ENCODE peak calls at places on chromosomes 16 and 17, in seven cellular contexts. One of them, this sample, is unnamed.

GRCh38 chr17:41496803-41497484 is 7.2 kb upstream of the KRT36 start:
- DNase-seq in BJ: peak; percentile 51
- DNase-seq in H7: peak; percentile 93
- DNase-seq in fibroblast of lung: peak; percentile 70
- DNase-seq in adrenal gland: peak; percentile 64
- DNase-seq in transverse colon: peak; percentile 84
- DNase-seq in foreskin keratinocyte: peak; percentile 66
- DNase-seq in this sample: peak; percentile 43

GRCh38 chr16:8861563-8862308 is 7.1 kb downstream of the CARHSP1 start:
- DNase-seq in fibroblast of lung: no peak
- DNase-seq in adrenal gland: no peak
- DNase-seq in transverse colon: no peak
- DNase-seq in BJ: no peak
- DNase-seq in foreskin keratinocyte: no peak
- DNase-seq in H7: peak; percentile 63
- DNase-seq in this sample: no peak

GRCh38 chr17:68591583-68591982 is 9.6 kb downstream of the FAM20A start:
- DNase-seq in foreskin keratinocyte: no peak
- DNase-seq in H7: peak; percentile 85
- DNase-seq in transverse colon: no peak
- DNase-seq in adrenal gland: peak; percentile 58
- DNase-seq in fibroblast of lung: no peak
- DNase-seq in BJ: no peak
- DNase-seq in this sample: no peak

GRCh38 chr17:8300629-8301242 is 5.5 kb upstream of the SLC25A35 start:
- DNase-seq in adrenal gland: peak; percentile 60
- DNase-seq in H7: peak; percentile 92
- DNase-seq in foreskin keratinocyte: no peak
- DNase-seq in fibroblast of lung: peak; percentile 75
- DNase-seq in transverse colon: peak; percentile 60
- DNase-seq in BJ: no peak
- DNase-seq in this sample: peak; percentile 66

GRCh38 chr17:52965856-52966255 is 807.3 kb upstream of the CA10 start:
- DNase-seq in foreskin keratinocyte: no peak
- DNase-seq in fibroblast of lung: no peak
- DNase-seq in adrenal gland: no peak
- DNase-seq in BJ: no peak
- DNase-seq in H7: no peak
- DNase-seq in transverse colon: no peak
- DNase-seq in this sample: no peak

GRCh38 chr16:46884513-46885293 is 541 bp downstream of the GPT2 start:
- DNase-seq in foreskin keratinocyte: no peak
- DNase-seq in BJ: no peak
- DNase-seq in adrenal gland: no peak
- DNase-seq in H7: peak; percentile 70
- DNase-seq in transverse colon: peak; percentile 28
- DNase-seq in fibroblast of lung: no peak
- DNase-seq in this sample: no peak

GRCh38 chr17:44350733-44351226 is 5.7 kb downstream of the GRN start:
- DNase-seq in BJ: no peak
- DNase-seq in foreskin keratinocyte: no peak
- DNase-seq in fibroblast of lung: peak; percentile 44
- DNase-seq in H7: peak; percentile 94
- DNase-seq in adrenal gland: peak; percentile 73
- DNase-seq in transverse colon: peak; percentile 71
- DNase-seq in this sample: no peak

GRCh38 chr16:67923414-67924127 is 8.1 kb downstream of the CTRL start:
- DNase-seq in fibroblast of lung: no peak
- DNase-seq in transverse colon: no peak
- DNase-seq in foreskin keratinocyte: no peak
- DNase-seq in H7: no peak
- DNase-seq in BJ: no peak
- DNase-seq in adrenal gland: no peak
- DNase-seq in this sample: no peak

GRCh38 chr16:75238853-75239371 is 12.5 kb downstream of the BCAR1 start:
- DNase-seq in foreskin keratinocyte: no peak
- DNase-seq in fibroblast of lung: peak; percentile 31
- DNase-seq in H7: peak; percentile 76
- DNase-seq in transverse colon: no peak
- DNase-seq in BJ: no peak
- DNase-seq in adrenal gland: no peak
- DNase-seq in this sample: no peak

GRCh38 chr16:66899310-66899944 is 19.1 kb downstream of the PDP2 start:
- DNase-seq in fibroblast of lung: peak; percentile 89
- DNase-seq in H7: peak; percentile 30
- DNase-seq in adrenal gland: no peak
- DNase-seq in foreskin keratinocyte: no peak
- DNase-seq in BJ: no peak
- DNase-seq in transverse colon: no peak
- DNase-seq in this sample: no peak

GRCh38 chr17:40678902-40679522 is 14.0 kb upstream of the KRT222 start:
- DNase-seq in transverse colon: no peak
- DNase-seq in fibroblast of lung: no peak
- DNase-seq in BJ: no peak
- DNase-seq in adrenal gland: no peak
- DNase-seq in H7: no peak
- DNase-seq in foreskin keratinocyte: no peak
- DNase-seq in this sample: no peak

GRCh38 chr17:6679241-6679640 is 27.7 kb downstream of the C17orf100 start:
- DNase-seq in BJ: no peak
- DNase-seq in H7: no peak
- DNase-seq in adrenal gland: no peak
- DNase-seq in transverse colon: no peak
- DNase-seq in fibroblast of lung: no peak
- DNase-seq in foreskin keratinocyte: no peak
- DNase-seq in this sample: no peak

GRCh38 chr17:6677946-6678345 is 26.4 kb downstream of the C17orf100 start:
- DNase-seq in foreskin keratinocyte: no peak
- DNase-seq in BJ: no peak
- DNase-seq in transverse colon: no peak
- DNase-seq in fibroblast of lung: no peak
- DNase-seq in H7: no peak
- DNase-seq in adrenal gland: no peak
- DNase-seq in this sample: no peak

GRCh38 chr17:6675426-6675825 is 23.9 kb downstream of the C17orf100 start:
- DNase-seq in foreskin keratinocyte: no peak
- DNase-seq in H7: no peak
- DNase-seq in BJ: no peak
- DNase-seq in adrenal gland: no peak
- DNase-seq in fibroblast of lung: no peak
- DNase-seq in transverse colon: no peak
- DNase-seq in this sample: no peak

GRCh38 chr17:6676802-6677157 is 25.2 kb downstream of the C17orf100 start:
- DNase-seq in fibroblast of lung: no peak
- DNase-seq in H7: no peak
- DNase-seq in foreskin keratinocyte: no peak
- DNase-seq in transverse colon: no peak
- DNase-seq in BJ: no peak
- DNase-seq in adrenal gland: no peak
- DNase-seq in this sample: no peak

DNA sequence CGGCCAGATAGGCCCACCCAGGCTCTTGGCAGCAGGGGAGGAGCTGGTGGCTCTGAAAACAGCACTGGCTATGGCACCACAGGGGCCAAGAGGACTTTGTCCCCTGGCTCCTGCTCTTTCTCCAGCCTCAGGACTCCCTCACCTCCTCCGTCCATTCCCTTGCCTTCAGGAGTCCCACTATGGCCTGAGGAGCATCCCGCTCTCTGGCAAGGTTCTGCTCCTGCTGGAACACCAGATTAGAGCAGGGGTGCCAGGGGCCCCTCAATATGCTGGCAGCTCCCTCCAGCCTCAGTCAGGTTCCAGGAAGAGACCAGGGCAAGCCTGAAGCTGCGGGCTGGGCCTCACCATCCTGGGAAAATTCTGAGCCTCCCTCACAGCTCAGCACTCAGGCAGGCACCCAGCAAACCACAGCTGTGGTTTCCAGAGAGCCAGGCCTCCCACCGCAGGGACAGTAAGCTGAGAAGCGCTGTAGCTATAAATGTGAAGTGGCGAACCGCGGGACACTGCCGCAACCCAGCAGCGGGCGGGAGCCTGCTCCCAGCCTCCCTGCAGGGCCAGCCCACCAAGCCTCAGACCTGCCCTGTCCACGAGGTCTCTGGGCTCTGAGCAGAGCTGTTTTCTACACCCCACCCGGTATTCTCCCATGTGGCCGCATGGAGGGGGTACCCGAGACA is 25.7 kb downstream of the C17orf100 start:
- DNase-seq in adrenal gland: no peak
- DNase-seq in fibroblast of lung: no peak
- DNase-seq in H7: peak; percentile 59
- DNase-seq in transverse colon: no peak
- DNase-seq in BJ: no peak
- DNase-seq in foreskin keratinocyte: no peak
- DNase-seq in this sample: no peak
- H3K27me3 ChIP-seq in adrenal gland: peaks cover 18% of the 10 kb centered on the region
- H3K27me3 ChIP-seq in fibroblast of lung: no peaks in the 10 kb centered on the region
- H3K27me3 ChIP-seq in H7: no peaks in the 10 kb centered on the region
- H3K27me3 ChIP-seq in transverse colon: peaks cover 48% of the 10 kb centered on the region
- H3K27me3 ChIP-seq in BJ: peaks cover 5% of the 10 kb centered on the region
- H3K27me3 ChIP-seq in foreskin keratinocyte: no peaks in the 10 kb centered on the region
- H3K27me3 ChIP-seq in this sample: no peaks in the 10 kb centered on the region

DNA sequence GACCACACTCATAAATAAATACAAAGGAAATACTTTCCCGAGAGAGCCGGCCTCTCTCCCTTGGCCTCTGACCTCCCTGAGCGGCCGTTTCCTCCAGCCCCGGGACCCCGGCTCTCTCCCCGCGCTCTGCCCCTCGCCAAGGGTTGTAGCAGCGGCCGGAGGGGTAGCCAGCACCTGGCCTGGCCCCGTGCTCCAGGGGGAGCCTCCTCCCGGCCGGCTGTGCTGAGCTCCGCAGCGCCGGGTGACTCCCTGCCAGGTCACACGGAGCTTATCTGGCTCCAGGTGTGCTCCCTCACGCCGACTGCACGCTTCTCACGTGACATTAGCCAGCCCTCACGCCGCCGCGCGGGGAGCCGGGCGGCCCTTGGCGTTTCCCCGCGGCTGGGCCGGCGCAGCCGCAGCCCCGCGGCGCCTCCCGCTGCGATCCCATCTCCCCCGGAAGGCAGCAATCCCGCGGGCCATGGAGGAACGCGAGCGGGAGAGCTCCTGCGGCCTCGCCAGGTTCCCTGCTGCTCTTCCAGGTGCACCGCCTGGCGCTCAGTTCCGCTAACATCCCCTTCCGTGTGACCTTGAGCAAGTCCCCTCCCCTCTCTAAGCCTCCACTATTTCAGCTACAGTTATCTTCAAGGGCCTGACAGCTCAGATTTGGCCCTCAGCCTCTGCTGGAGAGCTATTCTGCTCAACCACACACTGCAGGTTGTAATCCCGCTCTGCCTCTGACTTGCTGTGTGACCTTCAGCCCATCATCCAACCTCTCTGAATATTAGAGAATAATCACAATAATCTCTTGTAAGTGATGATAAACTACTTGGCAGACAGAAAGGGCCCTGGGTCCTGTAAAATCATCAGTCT is 3.5 kb downstream of the MYO18A start:
- DNase-seq in transverse colon: peak; percentile 82
- DNase-seq in H7: peak; percentile 90
- DNase-seq in foreskin keratinocyte: no peak
- DNase-seq in fibroblast of lung: peak; percentile 29
- DNase-seq in BJ: no peak
- DNase-seq in adrenal gland: peak; percentile 69
- DNase-seq in this sample: peak; percentile 32
- H3K27me3 ChIP-seq in transverse colon: no peaks in the 10 kb centered on the region
- H3K27me3 ChIP-seq in H7: peaks cover 7% of the 10 kb centered on the region
- H3K27me3 ChIP-seq in foreskin keratinocyte: no peaks in the 10 kb centered on the region
- H3K27me3 ChIP-seq in fibroblast of lung: no peaks in the 10 kb centered on the region
- H3K27me3 ChIP-seq in BJ: no peaks in the 10 kb centered on the region
- H3K27me3 ChIP-seq in adrenal gland: no peaks in the 10 kb centered on the region
- H3K27me3 ChIP-seq in this sample: no peaks in the 10 kb centered on the region

GRCh38 chr17:74923538-74924249 is 379 bp upstream of the OTOP2 start:
- DNase-seq in BJ: no peak
- DNase-seq in foreskin keratinocyte: no peak
- DNase-seq in H7: peak; percentile 95
- DNase-seq in adrenal gland: peak; percentile 78
- DNase-seq in fibroblast of lung: peak; percentile 28
- DNase-seq in transverse colon: peak; percentile 78
- DNase-seq in this sample: peak; percentile 82

GRCh38 chr17:74921769-74922168 is 1.3 kb downstream of the USH1G start:
- DNase-seq in H7: no peak
- DNase-seq in adrenal gland: no peak
- DNase-seq in foreskin keratinocyte: no peak
- DNase-seq in transverse colon: no peak
- DNase-seq in BJ: no peak
- DNase-seq in fibroblast of lung: no peak
- DNase-seq in this sample: no peak

GRCh38 chr17:74924250-74924948 is at the start of gene OTOP2:
- DNase-seq in BJ: no peak
- DNase-seq in foreskin keratinocyte: no peak
- DNase-seq in transverse colon: peak; percentile 25
- DNase-seq in H7: peak; percentile 85
- DNase-seq in adrenal gland: peak; percentile 34
- DNase-seq in fibroblast of lung: no peak
- DNase-seq in this sample: no peak

GRCh38 chr17:74922172-74922571 is 883 bp downstream of the USH1G start:
- DNase-seq in adrenal gland: peak; percentile 35
- DNase-seq in transverse colon: no peak
- DNase-seq in foreskin keratinocyte: no peak
- DNase-seq in fibroblast of lung: no peak
- DNase-seq in H7: no peak
- DNase-seq in BJ: no peak
- DNase-seq in this sample: no peak

GRCh38 chr17:74922694-74923537 is at the start of gene USH1G:
- DNase-seq in H7: peak; percentile 92
- DNase-seq in adrenal gland: no peak
- DNase-seq in transverse colon: peak; percentile 17
- DNase-seq in foreskin keratinocyte: no peak
- DNase-seq in BJ: no peak
- DNase-seq in fibroblast of lung: peak; percentile 4
- DNase-seq in this sample: peak; percentile 17
- H3K27me3 ChIP-seq in H7: peaks cover 58% of the 10 kb centered on the region
- H3K27me3 ChIP-seq in adrenal gland: peaks cover 24% of the 10 kb centered on the region
- H3K27me3 ChIP-seq in transverse colon: peaks cover 91% of the 10 kb centered on the region
- H3K27me3 ChIP-seq in foreskin keratinocyte: peaks cover 62% of the 10 kb centered on the region
- H3K27me3 ChIP-seq in BJ: peaks cover 39% of the 10 kb centered on the region
- H3K27me3 ChIP-seq in fibroblast of lung: peaks cover 51% of the 10 kb centered on the region
- H3K27me3 ChIP-seq in this sample: peaks cover 43% of the 10 kb centered on the region

GRCh38 chr17:74430385-74430705 is 1.5 kb upstream of the GPRC5C start:
- DNase-seq in fibroblast of lung: no peak
- DNase-seq in BJ: no peak
- DNase-seq in transverse colon: no peak
- DNase-seq in H7: no peak
- DNase-seq in foreskin keratinocyte: no peak
- DNase-seq in adrenal gland: peak; percentile 46
- DNase-seq in this sample: no peak

GRCh38 chr17:74430706-74431567 is 951 bp upstream of the GPRC5C start:
- DNase-seq in fibroblast of lung: peak; percentile 27
- DNase-seq in transverse colon: peak; percentile 84
- DNase-seq in H7: peak; percentile 89
- DNase-seq in BJ: no peak
- DNase-seq in adrenal gland: peak; percentile 85
- DNase-seq in foreskin keratinocyte: peak; percentile 50
- DNase-seq in this sample: peak; percentile 63

GRCh38 chr17:74433421-74434121 is 1.7 kb downstream of the GPRC5C start:
- DNase-seq in BJ: no peak
- DNase-seq in H7: peak; percentile 87
- DNase-seq in transverse colon: no peak
- DNase-seq in adrenal gland: no peak
- DNase-seq in fibroblast of lung: no peak
- DNase-seq in foreskin keratinocyte: no peak
- DNase-seq in this sample: no peak

GRCh38 chr17:74431568-74432483 is at the start of gene GPRC5C:
- DNase-seq in transverse colon: peak; percentile 92
- DNase-seq in adrenal gland: peak; percentile 72
- DNase-seq in foreskin keratinocyte: peak; percentile 68
- DNase-seq in H7: peak; percentile 95
- DNase-seq in fibroblast of lung: no peak
- DNase-seq in BJ: no peak
- DNase-seq in this sample: peak; percentile 63

GRCh38 chr17:74432484-74433391 is 850 bp downstream of the GPRC5C start:
- DNase-seq in transverse colon: no peak
- DNase-seq in fibroblast of lung: no peak
- DNase-seq in adrenal gland: no peak
- DNase-seq in H7: peak; percentile 90
- DNase-seq in foreskin keratinocyte: no peak
- DNase-seq in BJ: no peak
- DNase-seq in this sample: peak; percentile 34
- H3K27me3 ChIP-seq in transverse colon: no peaks in the 10 kb centered on the region
- H3K27me3 ChIP-seq in fibroblast of lung: peaks cover 8% of the 10 kb centered on the region
- H3K27me3 ChIP-seq in adrenal gland: no peaks in the 10 kb centered on the region
- H3K27me3 ChIP-seq in H7: peaks cover 17% of the 10 kb centered on the region
- H3K27me3 ChIP-seq in foreskin keratinocyte: peaks cover 5% of the 10 kb centered on the region
- H3K27me3 ChIP-seq in BJ: peaks cover 17% of the 10 kb centered on the region
- H3K27me3 ChIP-seq in this sample: no peaks in the 10 kb centered on the region